ENCODE peak calls at places on chromosomes 4 and X, in seven cellular contexts. R is kidney tubule cell, H is GM06990, I is GM04503, K is retina, U is B cell, V is NCI-H1092 treated with DMSO at 0.1 percent for 48 hours. D is an unnamed sample.

GRCh38 chr4:123244233-123244632 is 152.4 kb upstream of the SPRY1 start:
- DNase-seq in I (no peak), U (peak), K (no peak), H (no peak), V (no peak), R (no peak), D (no peak)

GRCh38 chr4:3067473-3068001 is 6.8 kb downstream of the HTT-AS start:
- DNase-seq in V (no peak), U (no peak), I (no peak), H (no peak), K (no peak), R (no peak), D (no peak)

GRCh38 chr4:105895324-105895608 is at the start of gene NPNT:
- DNase-seq in I (no peak), V (peak), K (no peak), U (no peak), R (peak), H (peak), D (no peak)

GRCh38 chr4:82431026-82431745 is 796 bp downstream of the ENOPH1 start:
- DNase-seq in I (no peak), V (peak), R (peak), K (no peak), H (peak), U (peak), D (no peak)

GRCh38 chr4:73912191-73912590 is 43.0 kb downstream of the CXCL1 start:
- DNase-seq in K (no peak), R (no peak), U (no peak), I (no peak), V (no peak), H (no peak), D (no peak)

GRCh38 chr4:142353149-142353738 is 492.9 kb downstream of the INPP4B start:
- DNase-seq in I (no peak), U (peak), R (peak), H (no peak), K (peak), V (peak), D (no peak)

GRCh38 chr4:153466637-153467153 is 535 bp downstream of the TMEM131L start:
- DNase-seq in H (no peak), K (no peak), I (no peak), R (no peak), U (peak), V (no peak), D (no peak)

GRCh38 chrX:110051559-110051958 is 48.6 kb downstream of the TMEM164 start:
- DNase-seq in H (no peak), V (no peak), I (no peak), K (no peak), U (no peak), R (no peak), D (no peak)

GRCh38 chrX:716136-716535 is 85.5 kb downstream of the SHOX start:
- DNase-seq in U (no peak), H (no peak), V (no peak), I (peak), R (no peak), K (no peak), D (no peak)

GRCh38 chr4:177235026-177235425 is 74.6 kb upstream of the NEIL3 start:
- DNase-seq in V (no peak), R (peak), H (no peak), U (no peak), K (no peak), I (no peak), D (no peak)

GRCh38 chr4:185709802-185710486 is 102.0 kb downstream of the SORBS2 start:
- DNase-seq in V (no peak), U (no peak), R (peak), H (no peak), I (no peak), K (no peak), D (no peak)

GRCh38 chrX:32877592-32877991 is 333.8 kb downstream of the DMD start:
- DNase-seq in K (no peak), U (no peak), V (no peak), I (no peak), R (peak), H (no peak), D (no peak)

GRCh38 chrX:8820910-8821527 is 19.8 kb upstream of the FAM9A start:
- DNase-seq in V (peak), R (peak), H (no peak), I (no peak), U (no peak), K (no peak), D (peak)

GRCh38 chr4:25485104-25485503 is 108.0 kb downstream of the ANAPC4 start:
- DNase-seq in I (no peak), U (no peak), K (no peak), R (no peak), V (no peak), H (no peak), D (no peak)

GRCh38 chr4:115113382-115114106 is at the start of gene NDST4:
- DNase-seq in U (no peak), V (peak), K (peak), I (peak), R (peak), H (no peak), D (peak)

GRCh38 chr4:13917010-13917409 is 289.5 kb upstream of the BOD1L1 start:
- DNase-seq in V (no peak), K (no peak), H (no peak), R (peak), U (no peak), I (peak), D (no peak)

GRCh38 chr4:5446595-5446994 is 261.8 kb downstream of the EVC2 start:
- DNase-seq in R (no peak), V (no peak), U (no peak), I (no peak), H (no peak), K (no peak), D (no peak)

GRCh38 chr4:15562623-15563022 is 92.5 kb downstream of the FBXL5 start:
- DNase-seq in V (no peak), K (no peak), H (no peak), R (no peak), U (no peak), I (no peak), D (no peak)

GRCh38 chrX:9913041-9913440 is 54.1 kb upstream of the CLDN34 start:
- DNase-seq in R (peak), I (no peak), V (no peak), H (no peak), U (no peak), K (no peak), D (no peak)

GRCh38 chr4:126354784-126355183 is 1040.0 kb downstream of the FAT4 start:
- DNase-seq in I (no peak), H (no peak), K (no peak), R (no peak), V (no peak), U (no peak), D (no peak)

GRCh38 chr4:86388252-86388651 is 28.4 kb upstream of the MAPK10 start:
- DNase-seq in H (no peak), K (no peak), R (no peak), I (no peak), U (no peak), V (no peak), D (no peak)

GRCh38 chrX:112654871-112655270 is 24.9 kb downstream of the LHFPL1 start:
- DNase-seq in U (no peak), H (no peak), K (no peak), V (no peak), R (peak), I (no peak), D (no peak)

GRCh38 chr4:86032476-86033022 is 327.3 kb downstream of the MAPK10 start:
- DNase-seq in R (peak), V (no peak), H (no peak), I (peak), K (no peak), U (no peak), D (no peak)

GRCh38 chr4:188411805-188412204 is 272.6 kb downstream of the TRIML1 start:
- DNase-seq in I (no peak), R (no peak), U (no peak), V (no peak), H (no peak), K (no peak), D (peak)

GRCh38 chr4:718460-718859 is 12.8 kb downstream of the PCGF3 start:
- DNase-seq in V (no peak), K (no peak), I (no peak), U (no peak), H (no peak), R (no peak), D (no peak)

GRCh38 chr4:40992472-40993298 is 221.7 kb downstream of the APBB2 start:
- DNase-seq in U (peak), I (no peak), K (no peak), H (peak), V (no peak), R (peak), D (no peak)

GRCh38 chr4:155832664-155833063 is 33.4 kb downstream of the ASIC5 start:
- DNase-seq in V (no peak), K (no peak), H (no peak), R (no peak), I (no peak), U (no peak), D (no peak)

GRCh38 chrX:125289209-125289608 is 30.5 kb upstream of the TEX13C start:
- DNase-seq in R (peak), V (no peak), U (no peak), I (no peak), H (no peak), K (no peak), D (no peak)

GRCh38 chrX:85111347-85111746 is 107.7 kb downstream of the APOOL start:
- DNase-seq in V (peak), K (no peak), U (peak), H (no peak), R (peak), I (no peak), D (no peak)

GRCh38 chrX:121504148-121504547 is 456.7 kb downstream of the GLUD2 start:
- DNase-seq in U (no peak), V (no peak), K (no peak), H (no peak), R (no peak), I (no peak), D (no peak)

GRCh38 chr4:120973207-120973606 is 50.7 kb upstream of the PRDM5 start:
- DNase-seq in K (no peak), I (no peak), R (no peak), V (no peak), H (no peak), U (no peak), D (no peak)

GRCh38 chr4:26864904-26865303 is 4.3 kb downstream of the STIM2 start:
- DNase-seq in U (peak), V (no peak), I (no peak), K (no peak), R (no peak), H (no peak), D (no peak)

GRCh38 chrX:4710618-4711433 is 997.4 kb upstream of the PRKX start:
- DNase-seq in R (no peak), I (no peak), K (no peak), U (no peak), V (no peak), H (peak), D (no peak)

GRCh38 chr4:23401572-23401971 is 488.3 kb downstream of the PPARGC1A start:
- DNase-seq in U (no peak), R (peak), V (no peak), H (no peak), I (no peak), K (no peak), D (no peak)

GRCh38 chrX:9339603-9340569 is 125.0 kb upstream of the TBL1X start:
- DNase-seq in R (no peak), K (no peak), V (peak), H (no peak), U (no peak), I (no peak), D (no peak)

GRCh38 chrX:38552721-38553120 is 8.6 kb upstream of the TSPAN7 start:
- DNase-seq in H (no peak), U (no peak), V (no peak), I (no peak), R (no peak), K (no peak), D (no peak)

GRCh38 chrX:103356023-103356798 is at the start of gene TCEAL9:
- DNase-seq in I (no peak), V (peak), U (peak), R (peak), K (peak), H (no peak), D (no peak)

GRCh38 chr4:145845118-145845517 is 93.5 kb downstream of the ZNF827 start:
- DNase-seq in R (no peak), V (no peak), I (no peak), K (no peak), U (no peak), H (no peak), D (no peak)

GRCh38 chr4:24933684-24934275 is 20.9 kb upstream of the CCDC149 start:
- DNase-seq in U (no peak), V (no peak), I (no peak), H (no peak), K (no peak), R (no peak), D (no peak)

D was measured in SHP77 treated with DMSO at 0.1 percent for 48 hours.